ENCODE peak calls at places on chromosomes 7 and 10, in four cellular contexts. N, U, C and Z are unnamed samples.

GRCh38 chr7:37462120-37462519 is 13.5 kb upstream of the ELMO1 start:
- DNase-seq in C (no peak), N (no peak), U (no peak), Z (no peak)

GRCh38 chr7:11592699-11593098 is 239.3 kb downstream of the THSD7A start:
- DNase-seq in C (no peak), U (no peak), N (no peak), Z (no peak)

GRCh38 chr7:50785346-50785745 is 2.6 kb upstream of the GRB10 start:
- DNase-seq in N (no peak), U (no peak), C (no peak), Z (no peak)

GRCh38 chr10:3292601-3293000 is 120.0 kb upstream of the PITRM1 start:
- DNase-seq in U (peak; percentile 82), N (no peak), C (no peak), Z (no peak)

GRCh38 chr10:77301305-77301730 is 336.3 kb downstream of the KCNMA1 start:
- DNase-seq in C (no peak), N (no peak), U (peak; percentile 69), Z (peak; percentile 94)

GRCh38 chr7:30997316-30997715 is 33.6 kb downstream of the GHRHR start:
- DNase-seq in C (no peak), U (no peak), N (no peak), Z (no peak)

GRCh38 chr7:78124221-78124620 is 325.6 kb downstream of the PHTF2 start:
- DNase-seq in C (no peak), N (no peak), U (no peak), Z (no peak)

GRCh38 chr10:124624456-124624855 is 119.7 kb downstream of the FAM53B start:
- DNase-seq in C (no peak), U (no peak), N (no peak), Z (no peak)

GRCh38 chr10:5043716-5044115 is 40.1 kb upstream of the AKR1C2 start:
- DNase-seq in C (no peak), U (peak; percentile 49), N (no peak), Z (peak; percentile 43)

GRCh38 chr10:94173594-94173993 is 179.9 kb downstream of the PLCE1 start:
- DNase-seq in N (no peak), C (no peak), U (no peak), Z (no peak)

GRCh38 chr7:70189776-70190175 is 591.5 kb downstream of the AUTS2 start:
- DNase-seq in N (no peak), C (no peak), U (no peak), Z (peak; percentile 42)

GRCh38 chr10:63773962-63774361 is 252.8 kb downstream of the REEP3 start:
- DNase-seq in C (no peak), N (no peak), U (no peak), Z (no peak)

GRCh38 chr10:128626397-128627060 is 500.3 kb upstream of the MKI67 start:
- DNase-seq in U (no peak), C (no peak), N (no peak), Z (no peak)

GRCh38 chr10:105075031-105075430 is 433.9 kb downstream of the SORCS3 start:
- DNase-seq in N (no peak), U (no peak), C (no peak), Z (no peak)

GRCh38 chr10:93267521-93267920 is 193.8 kb downstream of the CYP26A1 start:
- DNase-seq in U (no peak), N (no peak), C (no peak), Z (no peak)

GRCh38 chr7:150453186-150453585 is 2.8 kb downstream of the GIMAP8 start:
- DNase-seq in C (no peak), U (no peak), N (no peak), Z (no peak)

GRCh38 chr10:129136074-129136473 is 331.0 kb upstream of the MGMT start:
- DNase-seq in C (no peak), U (no peak), N (peak; percentile 30), Z (no peak)

GRCh38 chr7:96823274-96823673 is 113.6 kb upstream of the SEM1 start:
- DNase-seq in C (no peak), U (peak; percentile 75), N (no peak), Z (peak; percentile 4)

GRCh38 chr10:103709341-103709920 is 145.9 kb downstream of the SH3PXD2A start:
- DNase-seq in C (peak; percentile 59), N (no peak), U (peak; percentile 90), Z (peak; percentile 94)

GRCh38 chr7:151900591-151901312 is 23.8 kb upstream of the PRKAG2 start:
- DNase-seq in C (no peak), U (peak; percentile 57), N (no peak), Z (peak; percentile 72)

GRCh38 chr10:77355844-77356243 is 281.8 kb downstream of the KCNMA1 start:
- DNase-seq in N (no peak), C (no peak), U (peak; percentile 90), Z (peak; percentile 89)

GRCh38 chr10:102656026-102656425 is 11.7 kb downstream of the TRIM8 start:
- DNase-seq in C (no peak), U (no peak), N (no peak), Z (peak; percentile 69)

GRCh38 chr10:68178592-68178991 is 53.3 kb downstream of the ATOH7 start:
- DNase-seq in C (no peak), N (no peak), U (no peak), Z (no peak)

GRCh38 chr10:102341038-102341688 is 54.3 kb upstream of the NFKB2 start:
- DNase-seq in N (no peak), C (no peak), U (peak; percentile 36), Z (no peak)

GRCh38 chr7:55273186-55273980 is 91.8 kb upstream of the LANCL2 start:
- DNase-seq in C (no peak), U (no peak), N (no peak), Z (no peak)

GRCh38 chr7:56074371-56074791 is 10.3 kb downstream of the SUMF2 start:
- DNase-seq in N (peak; percentile 90), U (peak; percentile 88), C (peak; percentile 70), Z (peak; percentile 89)

GRCh38 chr7:101466871-101467270 is 104.2 kb downstream of the COL26A1 start:
- DNase-seq in U (no peak), C (no peak), N (no peak), Z (no peak)

GRCh38 chr7:47528471-47528870 is 53.4 kb downstream of the TNS3 start:
- DNase-seq in U (no peak), C (no peak), N (no peak), Z (no peak)

GRCh38 chr7:26515462-26515861 is 223.8 kb downstream of the SNX10 start:
- DNase-seq in N (no peak), U (no peak), C (no peak), Z (no peak)

GRCh38 chr10:4234661-4235060 is 449.7 kb upstream of the KLF6 start:
- DNase-seq in C (no peak), N (no peak), U (no peak), Z (no peak)

GRCh38 chr7:584122-584465 is 64.4 kb upstream of the PDGFA start:
- DNase-seq in N (no peak), C (no peak), U (no peak), Z (no peak)

GRCh38 chr10:77619964-77620703 is 17.5 kb downstream of the KCNMA1 start:
- DNase-seq in C (no peak), U (no peak), N (no peak), Z (peak; percentile 75)

GRCh38 chr7:87059525-87060287 is at the start of gene ELAPOR2:
- DNase-seq in U (peak; percentile 77), N (peak; percentile 60), C (peak; percentile 80), Z (peak; percentile 95)

GRCh38 chr7:16129431-16130126 is 291.8 kb downstream of the CRPPA start:
- DNase-seq in N (no peak), C (no peak), U (peak; percentile 81), Z (peak; percentile 66)

GRCh38 chr7:51045319-51046102 is 262.8 kb upstream of the GRB10 start:
- DNase-seq in N (peak; percentile 23), U (peak; percentile 30), C (no peak), Z (peak; percentile 90)

GRCh38 chr7:36205844-36206243 is 52.8 kb downstream of the EEPD1 start:
- DNase-seq in U (no peak), C (peak; percentile 36), N (no peak), Z (peak; percentile 47)

GRCh38 chr7:36205236-36205635 is 52.2 kb downstream of the EEPD1 start:
- DNase-seq in U (no peak), C (no peak), N (no peak), Z (no peak)

GRCh38 chr7:36202347-36202896 is 49.4 kb downstream of the EEPD1 start:
- DNase-seq in C (no peak), N (no peak), U (no peak), Z (no peak)

GRCh38 chr7:36203081-36203775 is 50.2 kb downstream of the EEPD1 start:
- DNase-seq in C (no peak), N (no peak), U (no peak), Z (no peak)

GRCh38 chr7:36204044-36204663 is 51.1 kb downstream of the EEPD1 start:
- DNase-seq in U (no peak), C (no peak), N (no peak), Z (peak; percentile 35)
- H3K27ac ChIP-seq in U (no peak overlapping the region), C (no peak overlapping the region), N (no peak overlapping the region), Z (no peak overlapping the region)

DNA sequence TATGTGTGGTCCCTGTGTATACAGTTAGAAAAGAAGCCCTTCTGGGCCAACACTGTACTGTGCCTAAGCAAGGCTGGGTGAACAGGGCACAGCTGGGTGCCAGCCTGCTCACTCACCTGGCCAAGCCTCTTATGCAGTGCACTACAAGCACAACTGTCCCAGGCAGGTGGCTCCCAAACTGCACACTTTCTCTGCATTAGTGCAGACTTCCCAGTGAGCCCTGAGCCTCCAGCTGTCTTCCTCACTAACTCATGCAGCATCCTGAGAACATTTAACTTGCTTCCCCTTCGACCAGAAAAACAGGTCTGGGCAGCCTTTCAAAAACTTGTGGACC is 21.9 kb downstream of the TMEM72 start:
- DNase-seq in N (no peak), C (no peak), U (no peak), Z (no peak)
- H3K27ac ChIP-seq in N (no peak overlapping the region), C (peak overlapping the region; percentile 3), U (no peak overlapping the region), Z (no peak overlapping the region)

DNA sequence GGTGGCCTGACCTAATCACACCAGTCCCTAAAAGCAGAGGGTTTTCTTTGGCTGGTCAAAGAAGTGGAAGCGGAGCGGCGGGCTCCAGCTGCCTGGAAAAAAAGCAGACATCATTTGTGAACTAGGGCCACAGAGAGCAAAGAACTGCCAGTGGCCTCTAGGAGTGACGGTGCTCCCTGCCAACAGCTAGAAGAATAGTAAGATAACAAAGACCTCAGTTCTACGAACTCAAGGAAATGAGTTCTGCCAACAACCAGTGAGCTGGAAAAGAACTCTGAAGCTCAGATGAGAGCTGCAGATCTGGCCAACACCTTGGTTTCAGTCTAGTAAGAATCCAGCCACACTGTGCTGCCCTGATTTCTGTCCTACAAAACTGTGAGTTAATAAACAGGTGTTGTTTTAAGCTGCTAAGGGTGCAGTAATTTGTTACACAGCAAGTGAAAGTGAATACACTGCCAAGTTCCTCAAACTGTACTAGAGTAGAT is 178.0 kb downstream of the SRPK2 start:
- DNase-seq in C (no peak), U (no peak), N (peak; percentile 63), Z (no peak)
- H3K27ac ChIP-seq in C (peak overlapping the region; percentile 27), U (no peak overlapping the region), N (no peak overlapping the region), Z (no peak overlapping the region)

DNA sequence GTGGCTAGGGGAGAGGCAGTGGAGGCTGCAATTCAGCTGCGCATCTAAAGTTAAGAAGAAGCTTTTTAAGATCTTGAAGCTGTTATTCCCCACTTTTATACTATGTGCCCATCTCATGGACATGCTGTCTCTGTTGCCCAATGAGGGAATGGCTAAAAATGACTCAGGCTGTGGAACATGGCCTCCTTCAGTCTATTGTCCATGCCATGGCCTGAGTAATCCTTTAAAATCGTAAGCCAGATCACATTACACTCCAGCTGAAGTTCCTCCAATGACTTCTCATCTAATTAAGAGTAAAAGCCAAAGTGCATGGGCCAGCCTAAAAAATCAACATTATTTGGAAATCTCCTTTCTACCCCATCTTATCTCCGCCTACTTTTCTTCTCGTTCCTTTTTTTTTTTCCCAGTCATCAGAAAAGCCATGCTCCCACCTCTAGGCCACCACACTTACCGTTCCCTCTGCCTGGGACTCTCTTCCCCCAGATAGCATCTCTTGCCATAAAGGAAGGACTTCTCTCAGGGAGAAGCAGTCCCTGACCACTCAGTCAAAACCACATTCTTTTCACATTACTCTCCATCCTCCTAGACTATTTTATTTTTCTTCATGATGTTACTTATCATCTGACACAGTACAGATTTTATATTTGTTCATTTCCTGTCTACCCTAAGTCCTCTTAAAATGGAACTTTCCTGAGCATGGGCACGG is 337.4 kb downstream of the PRPF18 start:
- DNase-seq in C (no peak), N (no peak), U (peak; percentile 96), Z (peak; percentile 72)
- H3K27ac ChIP-seq in C (no peak overlapping the region), N (peak overlapping the region; percentile 70), U (peak overlapping the region; percentile 90), Z (peak overlapping the region; percentile 92)